ENCODE peak calls at places on chromosomes 5 and 9, in eight cellular contexts. J is astrocyte; W is SJSA1; G is NCI-H82; C is activated CD8-positive, alpha-beta T cell treated with anti-CD3 and anti-CD28 coated beads, Interleukin-2, amount 10 ng/mL, durations not matched to agents 7 days and 5 days; T is EH; U is cardiac septum; V is Daoy. O is an unnamed sample.

GRCh38 chr5:59099270-59099994 is 516.6 kb downstream of the RAB3C start:
- DNase-seq in C (peak), W (peak), U (no peak), G (no peak), J (peak), T (peak), V (peak), O (no peak)

GRCh38 chr5:147973086-147973485 is 66.7 kb upstream of the C5orf46 start:
- DNase-seq in J (no peak), W (no peak), U (no peak), T (no peak), V (no peak), G (peak), C (no peak), O (no peak)

GRCh38 chr9:127876764-127877562 is 512 bp downstream of the AK1 start:
- DNase-seq in C (no peak), U (no peak), J (no peak), T (peak), G (peak), W (no peak), V (no peak), O (no peak)

GRCh38 chr5:138869038-138869437 is 6.1 kb downstream of the LRRTM2 start:
- DNase-seq in U (no peak), W (no peak), G (no peak), C (no peak), T (no peak), V (no peak), J (no peak), O (no peak)

GRCh38 chr5:37014321-37014720 is 137.8 kb downstream of the NIPBL start:
- DNase-seq in U (no peak), G (no peak), V (no peak), C (no peak), W (no peak), T (no peak), J (no peak), O (no peak)

GRCh38 chr5:31887556-31887955 is 248.6 kb downstream of the PDZD2 start:
- DNase-seq in V (no peak), W (no peak), T (no peak), G (no peak), C (no peak), U (no peak), J (no peak), O (no peak)

GRCh38 chr9:92482336-92482735 is at the start of gene ASPN:
- DNase-seq in U (no peak), V (no peak), J (peak), G (no peak), W (no peak), T (peak), C (no peak), O (no peak)

GRCh38 chr5:56760723-56761122 is 54.6 kb upstream of the MAP3K1 start:
- DNase-seq in W (no peak), U (no peak), V (no peak), G (no peak), J (no peak), C (no peak), T (no peak), O (no peak)

GRCh38 chr9:3733039-3733408 is 207.2 kb upstream of the RFX3 start:
- DNase-seq in T (no peak), G (no peak), W (no peak), V (no peak), J (no peak), U (no peak), C (no peak), O (no peak)

GRCh38 chr5:158881076-158881880 is 218.4 kb downstream of the EBF1 start:
- DNase-seq in G (peak), J (no peak), C (no peak), V (no peak), T (no peak), U (no peak), W (no peak), O (no peak)

GRCh38 chr5:32182463-32183081 is 8.5 kb upstream of the GOLPH3 start:
- DNase-seq in C (no peak), V (no peak), T (no peak), J (no peak), W (no peak), U (no peak), G (no peak), O (no peak)

GRCh38 chr5:14268236-14268701 is 125.1 kb downstream of the TRIO start:
- DNase-seq in W (peak), T (peak), C (no peak), V (peak), U (no peak), J (peak), G (no peak), O (no peak)

GRCh38 chr9:36762958-36763357 is 190.3 kb downstream of the MELK start:
- DNase-seq in C (no peak), G (peak), V (no peak), J (no peak), W (no peak), T (no peak), U (no peak), O (no peak)

GRCh38 chr5:157271740-157272271 is 5.9 kb downstream of the CYFIP2 start:
- DNase-seq in V (no peak), W (no peak), U (peak), J (no peak), C (peak), T (no peak), G (no peak), O (no peak)

GRCh38 chr9:109555215-109555614 is 57.1 kb upstream of the PTPN3 start:
- DNase-seq in C (no peak), T (no peak), V (no peak), G (no peak), J (no peak), U (no peak), W (no peak), O (no peak)

GRCh38 chr9:120587357-120587756 is 7.4 kb upstream of the CDK5RAP2 start:
- DNase-seq in C (no peak), V (no peak), J (no peak), W (no peak), G (peak), T (no peak), U (no peak), O (peak)

GRCh38 chr9:80144856-80145255 is 573.1 kb downstream of the TLE4 start:
- DNase-seq in U (no peak), C (no peak), J (no peak), G (no peak), T (no peak), V (peak), W (no peak), O (no peak)

GRCh38 chr5:119330367-119331183 is 25.2 kb upstream of the TNFAIP8 start:
- DNase-seq in U (no peak), J (no peak), G (no peak), W (no peak), T (no peak), C (no peak), V (no peak), O (no peak)

GRCh38 chr9:121185178-121185745 is 16.4 kb downstream of the RAB14 start:
- DNase-seq in C (no peak), V (no peak), U (no peak), G (no peak), T (peak), W (no peak), J (no peak), O (no peak)

GRCh38 chr9:93683331-93684134 is 107.1 kb downstream of the PHF2 start:
- DNase-seq in U (peak), G (no peak), V (no peak), J (no peak), T (no peak), W (no peak), C (peak), O (no peak)

GRCh38 chr5:135251099-135251498 is 147.9 kb downstream of the MACROH2A1 start:
- DNase-seq in T (no peak), V (peak), G (peak), W (no peak), J (no peak), U (no peak), C (peak), O (no peak)

GRCh38 chr5:125180222-125180621 is 433.8 kb upstream of the ZNF608 start:
- DNase-seq in T (peak), J (no peak), G (no peak), V (no peak), U (no peak), C (no peak), W (no peak), O (no peak)